ENCODE peak calls at places on chromosome 7, in five cellular contexts. One of them, this sample, is unnamed.

GRCh38 chr7:27905951-27906350 is 166.0 kb downstream of the TAX1BP1 start:
- DNase-seq in GM23338: no peak
- DNase-seq in CD4-positive, alpha-beta T cell: no peak
- DNase-seq in upper lobe of right lung: no peak
- DNase-seq in fibroblast of mammary gland: no peak
- DNase-seq in this sample: no peak

GRCh38 chr7:151233111-151233701 is 923 bp downstream of the CHPF2 start:
- DNase-seq in GM23338: peak; percentile 57
- DNase-seq in CD4-positive, alpha-beta T cell: peak; percentile 44
- DNase-seq in upper lobe of right lung: peak; percentile 77
- DNase-seq in fibroblast of mammary gland: peak; percentile 87
- DNase-seq in this sample: peak; percentile 65

GRCh38 chr7:43220250-43220649 is 107.8 kb downstream of the HECW1 start:
- DNase-seq in GM23338: no peak
- DNase-seq in CD4-positive, alpha-beta T cell: no peak
- DNase-seq in upper lobe of right lung: no peak
- DNase-seq in fibroblast of mammary gland: peak; percentile 97
- DNase-seq in this sample: no peak

GRCh38 chr7:24721378-24722030 is 35.8 kb downstream of the GSDME start:
- DNase-seq in GM23338: peak; percentile 50
- DNase-seq in CD4-positive, alpha-beta T cell: no peak
- DNase-seq in upper lobe of right lung: no peak
- DNase-seq in fibroblast of mammary gland: no peak
- DNase-seq in this sample: peak; percentile 82

GRCh38 chr7:21354284-21354683 is 73.6 kb upstream of the SP4 start:
- DNase-seq in GM23338: no peak
- DNase-seq in CD4-positive, alpha-beta T cell: no peak
- DNase-seq in upper lobe of right lung: no peak
- DNase-seq in fibroblast of mammary gland: no peak
- DNase-seq in this sample: no peak

GRCh38 chr7:10022957-10023356 is 950.7 kb upstream of the PHF14 start:
- DNase-seq in GM23338: peak; percentile 72
- DNase-seq in CD4-positive, alpha-beta T cell: no peak
- DNase-seq in upper lobe of right lung: no peak
- DNase-seq in fibroblast of mammary gland: no peak
- DNase-seq in this sample: peak; percentile 35

GRCh38 chr7:122182081-122182480 is 38.0 kb upstream of the AASS start:
- DNase-seq in GM23338: no peak
- DNase-seq in CD4-positive, alpha-beta T cell: no peak
- DNase-seq in upper lobe of right lung: no peak
- DNase-seq in fibroblast of mammary gland: no peak
- DNase-seq in this sample: no peak

GRCh38 chr7:74479066-74479781 is 25.5 kb downstream of the GTF2IRD1 start:
- DNase-seq in GM23338: no peak
- DNase-seq in CD4-positive, alpha-beta T cell: no peak
- DNase-seq in upper lobe of right lung: peak; percentile 91
- DNase-seq in fibroblast of mammary gland: peak; percentile 72
- DNase-seq in this sample: peak; percentile 85

GRCh38 chr7:14698239-14698638 is 204.3 kb downstream of the DGKB start:
- DNase-seq in GM23338: no peak
- DNase-seq in CD4-positive, alpha-beta T cell: no peak
- DNase-seq in upper lobe of right lung: no peak
- DNase-seq in fibroblast of mammary gland: peak; percentile 14
- DNase-seq in this sample: no peak

GRCh38 chr7:117212969-117213877 is 109.6 kb downstream of the WNT2 start:
- DNase-seq in GM23338: peak; percentile 87
- DNase-seq in CD4-positive, alpha-beta T cell: peak; percentile 3
- DNase-seq in upper lobe of right lung: no peak
- DNase-seq in fibroblast of mammary gland: peak; percentile 80
- DNase-seq in this sample: peak; percentile 73

GRCh38 chr7:159030490-159031134 is 114.1 kb downstream of the VIPR2 start:
- DNase-seq in GM23338: peak; percentile 90
- DNase-seq in CD4-positive, alpha-beta T cell: no peak
- DNase-seq in upper lobe of right lung: peak; percentile 86
- DNase-seq in fibroblast of mammary gland: peak; percentile 15
- DNase-seq in this sample: peak; percentile 29

GRCh38 chr7:24582171-24582570 is 8.9 kb downstream of the PALS2 start:
- DNase-seq in GM23338: no peak
- DNase-seq in CD4-positive, alpha-beta T cell: no peak
- DNase-seq in upper lobe of right lung: no peak
- DNase-seq in fibroblast of mammary gland: no peak
- DNase-seq in this sample: no peak

GRCh38 chr7:159063046-159063840 is 81.4 kb downstream of the VIPR2 start:
- DNase-seq in GM23338: no peak
- DNase-seq in CD4-positive, alpha-beta T cell: no peak
- DNase-seq in upper lobe of right lung: peak; percentile 48
- DNase-seq in fibroblast of mammary gland: no peak
- DNase-seq in this sample: no peak

GRCh38 chr7:26166681-26167266 is 14.8 kb downstream of the NFE2L3 start:
- DNase-seq in GM23338: no peak
- DNase-seq in CD4-positive, alpha-beta T cell: no peak
- DNase-seq in upper lobe of right lung: no peak
- DNase-seq in fibroblast of mammary gland: no peak
- DNase-seq in this sample: no peak

GRCh38 chr7:50508471-50508943 is 56.7 kb downstream of the DDC start:
- DNase-seq in GM23338: no peak
- DNase-seq in CD4-positive, alpha-beta T cell: no peak
- DNase-seq in upper lobe of right lung: no peak
- DNase-seq in fibroblast of mammary gland: peak; percentile 41
- DNase-seq in this sample: no peak

GRCh38 chr7:66169616-66170015 is 35.5 kb upstream of the TPST1 start:
- DNase-seq in GM23338: no peak
- DNase-seq in CD4-positive, alpha-beta T cell: no peak
- DNase-seq in upper lobe of right lung: no peak
- DNase-seq in fibroblast of mammary gland: no peak
- DNase-seq in this sample: no peak

GRCh38 chr7:14414274-14414986 is 425.0 kb upstream of the ETV1 start:
- DNase-seq in GM23338: no peak
- DNase-seq in CD4-positive, alpha-beta T cell: no peak
- DNase-seq in upper lobe of right lung: no peak
- DNase-seq in fibroblast of mammary gland: no peak
- DNase-seq in this sample: no peak

GRCh38 chr7:27245798-27246691 is 3.4 kb downstream of the EVX1 start:
- DNase-seq in GM23338: peak; percentile 71
- DNase-seq in CD4-positive, alpha-beta T cell: no peak
- DNase-seq in upper lobe of right lung: no peak
- DNase-seq in fibroblast of mammary gland: no peak
- DNase-seq in this sample: no peak

GRCh38 chr7:39130740-39131538 is 153.2 kb downstream of the POU6F2 start:
- DNase-seq in GM23338: peak; percentile 22
- DNase-seq in CD4-positive, alpha-beta T cell: no peak
- DNase-seq in upper lobe of right lung: peak; percentile 70
- DNase-seq in fibroblast of mammary gland: no peak
- DNase-seq in this sample: no peak

GRCh38 chr7:126541416-126541815 is 711.3 kb downstream of the GRM8 start:
- DNase-seq in GM23338: no peak
- DNase-seq in CD4-positive, alpha-beta T cell: no peak
- DNase-seq in upper lobe of right lung: no peak
- DNase-seq in fibroblast of mammary gland: no peak
- DNase-seq in this sample: no peak

GRCh38 chr7:142451346-142451745 is 193.5 kb upstream of the PRSS58 start:
- DNase-seq in GM23338: no peak
- DNase-seq in CD4-positive, alpha-beta T cell: no peak
- DNase-seq in upper lobe of right lung: no peak
- DNase-seq in fibroblast of mammary gland: no peak
- DNase-seq in this sample: no peak

GRCh38 chr7:142452791-142453190 is 194.9 kb upstream of the PRSS58 start:
- DNase-seq in GM23338: no peak
- DNase-seq in CD4-positive, alpha-beta T cell: no peak
- DNase-seq in upper lobe of right lung: no peak
- DNase-seq in fibroblast of mammary gland: no peak
- DNase-seq in this sample: no peak

GRCh38 chr7:142454862-142455261 is 197.0 kb upstream of the PRSS58 start:
- DNase-seq in GM23338: no peak
- DNase-seq in CD4-positive, alpha-beta T cell: no peak
- DNase-seq in upper lobe of right lung: no peak
- DNase-seq in fibroblast of mammary gland: no peak
- DNase-seq in this sample: no peak

GRCh38 chr7:142450206-142450605 is 192.3 kb upstream of the PRSS58 start:
- DNase-seq in GM23338: no peak
- DNase-seq in CD4-positive, alpha-beta T cell: no peak
- DNase-seq in upper lobe of right lung: no peak
- DNase-seq in fibroblast of mammary gland: no peak
- DNase-seq in this sample: no peak

DNA sequence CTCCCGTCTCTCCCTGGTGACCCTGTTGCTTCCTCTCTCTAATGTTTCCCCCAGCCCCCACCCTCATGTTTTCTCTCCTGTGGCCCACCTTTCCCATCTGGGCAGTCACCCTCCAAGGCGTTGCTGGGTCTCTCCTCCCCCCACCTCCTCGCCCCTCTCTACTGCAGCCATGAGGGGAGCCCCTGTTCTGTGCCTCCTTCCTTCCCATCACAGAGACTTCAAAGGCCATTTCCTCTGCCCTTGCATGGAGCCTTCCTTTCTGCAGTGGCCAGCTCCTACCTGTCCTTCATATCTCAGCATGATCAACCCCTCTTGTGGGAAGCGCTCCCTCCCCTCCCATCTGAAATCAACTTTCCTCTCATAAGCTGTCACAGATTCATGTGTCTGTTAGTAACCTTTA is 194.0 kb upstream of the PRSS58 start:
- DNase-seq in GM23338: no peak
- DNase-seq in CD4-positive, alpha-beta T cell: no peak
- DNase-seq in upper lobe of right lung: no peak
- DNase-seq in fibroblast of mammary gland: no peak
- DNase-seq in this sample: no peak
- TF ChIP-seq CTCF in GM23338: no peak
- TF ChIP-seq CTCF in CD4-positive, alpha-beta T cell: no peak
- TF ChIP-seq CTCF in upper lobe of right lung: no peak
- TF ChIP-seq CTCF in fibroblast of mammary gland: no peak
- TF ChIP-seq CTCF in this sample: no peak

GRCh38 chr7:69434350-69434749 is 163.9 kb upstream of the AUTS2 start:
- DNase-seq in GM23338: no peak
- DNase-seq in CD4-positive, alpha-beta T cell: no peak
- DNase-seq in upper lobe of right lung: no peak
- DNase-seq in fibroblast of mammary gland: peak; percentile 84
- DNase-seq in this sample: no peak

GRCh38 chr7:69433086-69433485 is 165.2 kb upstream of the AUTS2 start:
- DNase-seq in GM23338: no peak
- DNase-seq in CD4-positive, alpha-beta T cell: no peak
- DNase-seq in upper lobe of right lung: no peak
- DNase-seq in fibroblast of mammary gland: no peak
- DNase-seq in this sample: no peak

GRCh38 chr7:69429817-69430501 is 168.3 kb upstream of the AUTS2 start:
- DNase-seq in GM23338: peak; percentile 43
- DNase-seq in CD4-positive, alpha-beta T cell: no peak
- DNase-seq in upper lobe of right lung: no peak
- DNase-seq in fibroblast of mammary gland: peak; percentile 78
- DNase-seq in this sample: no peak

GRCh38 chr7:69430502-69431145 is 167.7 kb upstream of the AUTS2 start:
- DNase-seq in GM23338: peak; percentile 32
- DNase-seq in CD4-positive, alpha-beta T cell: no peak
- DNase-seq in upper lobe of right lung: no peak
- DNase-seq in fibroblast of mammary gland: peak; percentile 20
- DNase-seq in this sample: no peak

GRCh38 chr7:69431626-69432025 is 166.6 kb upstream of the AUTS2 start:
- DNase-seq in GM23338: no peak
- DNase-seq in CD4-positive, alpha-beta T cell: no peak
- DNase-seq in upper lobe of right lung: no peak
- DNase-seq in fibroblast of mammary gland: no peak
- DNase-seq in this sample: no peak
- TF ChIP-seq CTCF in GM23338: no peak
- TF ChIP-seq CTCF in CD4-positive, alpha-beta T cell: no peak
- TF ChIP-seq CTCF in upper lobe of right lung: no peak
- TF ChIP-seq CTCF in fibroblast of mammary gland: no peak
- TF ChIP-seq CTCF in this sample: no peak

GRCh38 chr7:113291058-113291457 is 172.7 kb upstream of the SMIM30 start:
- DNase-seq in GM23338: no peak
- DNase-seq in CD4-positive, alpha-beta T cell: no peak
- DNase-seq in upper lobe of right lung: no peak
- DNase-seq in fibroblast of mammary gland: no peak
- DNase-seq in this sample: no peak

GRCh38 chr7:113283861-113284260 is 165.5 kb upstream of the SMIM30 start:
- DNase-seq in GM23338: no peak
- DNase-seq in CD4-positive, alpha-beta T cell: no peak
- DNase-seq in upper lobe of right lung: no peak
- DNase-seq in fibroblast of mammary gland: peak; percentile 17
- DNase-seq in this sample: peak; percentile 15

GRCh38 chr7:113285411-113285810 is 167.1 kb upstream of the SMIM30 start:
- DNase-seq in GM23338: no peak
- DNase-seq in CD4-positive, alpha-beta T cell: no peak
- DNase-seq in upper lobe of right lung: no peak
- DNase-seq in fibroblast of mammary gland: peak; percentile 7
- DNase-seq in this sample: peak; percentile 16

GRCh38 chr7:113292105-113292504 is 173.8 kb upstream of the SMIM30 start:
- DNase-seq in GM23338: no peak
- DNase-seq in CD4-positive, alpha-beta T cell: no peak
- DNase-seq in upper lobe of right lung: no peak
- DNase-seq in fibroblast of mammary gland: no peak
- DNase-seq in this sample: no peak

DNA sequence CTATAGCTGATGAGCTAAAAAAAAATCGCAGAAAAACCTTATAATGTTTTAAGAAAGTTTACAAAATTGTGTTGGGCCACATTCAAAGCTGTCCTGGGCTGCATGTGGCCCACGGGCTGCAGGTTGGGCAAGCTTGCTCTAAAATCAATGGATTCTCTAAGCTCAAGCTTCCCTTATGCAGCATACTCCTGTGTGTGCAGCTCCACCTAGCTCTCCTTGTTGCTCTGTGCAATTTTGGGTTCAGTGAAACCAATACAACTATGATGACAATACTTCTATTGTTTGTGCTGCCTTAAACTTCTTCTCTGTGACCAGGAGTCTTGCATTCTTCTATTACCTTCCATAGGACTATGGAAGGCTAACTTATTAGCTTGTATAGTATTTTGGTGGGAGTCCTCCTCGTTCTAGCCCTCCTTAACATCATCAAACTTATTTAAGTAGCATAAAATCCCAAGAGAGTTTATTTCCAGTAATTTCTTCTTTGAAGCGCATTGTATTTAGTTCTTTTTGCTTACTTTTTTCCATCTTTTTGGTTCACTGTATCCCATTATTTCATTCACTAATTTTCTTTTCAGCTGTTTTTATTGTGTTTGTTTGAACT is 170.9 kb upstream of the SMIM30 start:
- DNase-seq in GM23338: peak; percentile 57
- DNase-seq in CD4-positive, alpha-beta T cell: no peak
- DNase-seq in upper lobe of right lung: no peak
- DNase-seq in fibroblast of mammary gland: peak; percentile 65
- DNase-seq in this sample: peak; percentile 64
- TF ChIP-seq CTCF in GM23338: peak; percentile 53
- TF ChIP-seq CTCF in CD4-positive, alpha-beta T cell: no peak
- TF ChIP-seq CTCF in upper lobe of right lung: no peak
- TF ChIP-seq CTCF in fibroblast of mammary gland: peak; percentile 76
- TF ChIP-seq CTCF in this sample: peak; percentile 68

DNA sequence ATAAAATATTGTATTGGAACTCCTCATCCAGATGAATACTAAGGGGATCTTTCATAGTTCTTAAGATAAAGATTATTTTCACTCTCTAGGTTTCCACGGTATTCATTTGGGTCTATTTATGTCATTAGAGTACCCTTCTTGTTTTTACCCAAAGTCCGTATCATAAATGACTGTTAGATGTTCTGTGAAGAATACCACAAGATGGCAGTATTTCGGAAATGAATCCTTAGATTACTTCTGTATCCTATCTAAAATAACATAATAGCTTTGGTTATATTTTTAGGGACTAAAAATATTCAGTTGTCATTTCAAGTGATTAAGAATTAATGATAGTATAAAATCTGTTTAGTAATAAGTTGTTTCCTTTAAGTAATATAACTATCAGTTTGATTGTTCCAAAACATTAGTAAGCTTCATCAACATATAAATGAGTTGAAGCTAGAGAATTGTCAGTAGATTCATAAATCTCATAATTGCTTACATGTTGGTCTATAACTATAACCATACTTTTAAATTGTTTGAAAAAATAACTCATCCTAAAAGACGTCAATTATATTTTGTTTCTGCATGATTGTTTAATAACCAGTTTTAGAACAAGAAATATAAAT is 337.5 kb upstream of the KCND2 start:
- DNase-seq in GM23338: peak; percentile 66
- DNase-seq in CD4-positive, alpha-beta T cell: no peak
- DNase-seq in upper lobe of right lung: no peak
- DNase-seq in fibroblast of mammary gland: peak; percentile 76
- DNase-seq in this sample: peak; percentile 46
- TF ChIP-seq CTCF in GM23338: peak; percentile 72
- TF ChIP-seq CTCF in CD4-positive, alpha-beta T cell: no peak
- TF ChIP-seq CTCF in upper lobe of right lung: peak; percentile 57
- TF ChIP-seq CTCF in fibroblast of mammary gland: peak; percentile 46
- TF ChIP-seq CTCF in this sample: peak; percentile 26

This sample was measured in MCF 10A.